ENCODE peak calls at places on chromosomes 16 and 17, in ten cellular contexts. One of them, this sample, is unnamed.

GRCh38 chr17:77331161-77331864 is 190.5 kb downstream of the SEC14L1 start:
- DNase-seq in upper lobe of right lung: peak; percentile 95
- DNase-seq in lung: peak; percentile 94
- DNase-seq in OCI-LY7: peak; percentile 98
- DNase-seq in heart right ventricle: peak; percentile 94
- DNase-seq in tibial nerve: peak; percentile 98
- DNase-seq in thyroid gland: peak; percentile 93
- DNase-seq in transverse colon: peak; percentile 95
- DNase-seq in fibroblast of pulmonary artery: peak; percentile 90
- DNase-seq in IMR-90: peak; percentile 87
- DNase-seq in this sample: peak; percentile 93

GRCh38 chr17:67376509-67376891 is 581 bp upstream of the PITPNC1 start:
- DNase-seq in OCI-LY7: peak; percentile 47
- DNase-seq in tibial nerve: peak; percentile 26
- DNase-seq in IMR-90: peak; percentile 59
- DNase-seq in transverse colon: peak; percentile 21
- DNase-seq in lung: no peak
- DNase-seq in upper lobe of right lung: no peak
- DNase-seq in thyroid gland: peak; percentile 10
- DNase-seq in fibroblast of pulmonary artery: no peak
- DNase-seq in heart right ventricle: no peak
- DNase-seq in this sample: no peak

GRCh38 chr16:10616744-10617640 is 36.6 kb upstream of the EMP2 start:
- DNase-seq in fibroblast of pulmonary artery: peak; percentile 28
- DNase-seq in heart right ventricle: peak; percentile 79
- DNase-seq in lung: peak; percentile 87
- DNase-seq in OCI-LY7: no peak
- DNase-seq in transverse colon: peak; percentile 82
- DNase-seq in IMR-90: peak; percentile 29
- DNase-seq in upper lobe of right lung: peak; percentile 89
- DNase-seq in thyroid gland: peak; percentile 62
- DNase-seq in tibial nerve: peak; percentile 27
- DNase-seq in this sample: no peak

GRCh38 chr16:86214326-86215232 is 295.7 kb upstream of the FOXF1 start:
- DNase-seq in thyroid gland: peak; percentile 11
- DNase-seq in heart right ventricle: peak; percentile 24
- DNase-seq in upper lobe of right lung: peak; percentile 56
- DNase-seq in fibroblast of pulmonary artery: no peak
- DNase-seq in lung: no peak
- DNase-seq in IMR-90: peak; percentile 43
- DNase-seq in OCI-LY7: no peak
- DNase-seq in tibial nerve: no peak
- DNase-seq in transverse colon: no peak
- DNase-seq in this sample: no peak

GRCh38 chr17:44745301-44745700 is 13.5 kb upstream of the ADAM11 start:
- DNase-seq in upper lobe of right lung: no peak
- DNase-seq in thyroid gland: no peak
- DNase-seq in transverse colon: no peak
- DNase-seq in lung: no peak
- DNase-seq in IMR-90: no peak
- DNase-seq in tibial nerve: no peak
- DNase-seq in heart right ventricle: no peak
- DNase-seq in fibroblast of pulmonary artery: no peak
- DNase-seq in OCI-LY7: no peak
- DNase-seq in this sample: no peak

GRCh38 chr16:23504453-23505179 is 5.7 kb downstream of the GGA2 start:
- DNase-seq in thyroid gland: peak; percentile 44
- DNase-seq in OCI-LY7: peak; percentile 34
- DNase-seq in IMR-90: peak; percentile 94
- DNase-seq in lung: peak; percentile 66
- DNase-seq in upper lobe of right lung: peak; percentile 81
- DNase-seq in heart right ventricle: peak; percentile 16
- DNase-seq in transverse colon: peak; percentile 42
- DNase-seq in tibial nerve: peak; percentile 50
- DNase-seq in fibroblast of pulmonary artery: peak; percentile 82
- DNase-seq in this sample: no peak

GRCh38 chr16:15759070-15759469 is 97.8 kb downstream of the MYH11 start:
- DNase-seq in IMR-90: no peak
- DNase-seq in tibial nerve: no peak
- DNase-seq in heart right ventricle: no peak
- DNase-seq in lung: no peak
- DNase-seq in thyroid gland: no peak
- DNase-seq in OCI-LY7: no peak
- DNase-seq in fibroblast of pulmonary artery: no peak
- DNase-seq in upper lobe of right lung: no peak
- DNase-seq in transverse colon: no peak
- DNase-seq in this sample: no peak

GRCh38 chr16:87058728-87059250 is 258.4 kb downstream of the C16orf95 start:
- DNase-seq in upper lobe of right lung: no peak
- DNase-seq in transverse colon: no peak
- DNase-seq in lung: no peak
- DNase-seq in fibroblast of pulmonary artery: no peak
- DNase-seq in IMR-90: no peak
- DNase-seq in heart right ventricle: no peak
- DNase-seq in thyroid gland: no peak
- DNase-seq in OCI-LY7: no peak
- DNase-seq in tibial nerve: no peak
- DNase-seq in this sample: no peak

GRCh38 chr17:41002814-41003213 is 3.1 kb upstream of the KRTAP3-2 start:
- DNase-seq in upper lobe of right lung: no peak
- DNase-seq in fibroblast of pulmonary artery: no peak
- DNase-seq in IMR-90: peak; percentile 17
- DNase-seq in transverse colon: no peak
- DNase-seq in OCI-LY7: no peak
- DNase-seq in lung: no peak
- DNase-seq in tibial nerve: no peak
- DNase-seq in thyroid gland: no peak
- DNase-seq in heart right ventricle: no peak
- DNase-seq in this sample: no peak

GRCh38 chr17:31654936-31655335 is 204.1 kb downstream of the COPRS start:
- DNase-seq in OCI-LY7: no peak
- DNase-seq in fibroblast of pulmonary artery: no peak
- DNase-seq in upper lobe of right lung: no peak
- DNase-seq in lung: no peak
- DNase-seq in heart right ventricle: no peak
- DNase-seq in tibial nerve: no peak
- DNase-seq in transverse colon: no peak
- DNase-seq in IMR-90: peak; percentile 12
- DNase-seq in thyroid gland: no peak
- DNase-seq in this sample: no peak

GRCh38 chr17:82668631-82669099 is 20.4 kb upstream of the WDR45B start:
- DNase-seq in OCI-LY7: peak; percentile 73
- DNase-seq in thyroid gland: peak; percentile 72
- DNase-seq in fibroblast of pulmonary artery: peak; percentile 25
- DNase-seq in transverse colon: peak; percentile 79
- DNase-seq in tibial nerve: no peak
- DNase-seq in IMR-90: peak; percentile 44
- DNase-seq in lung: peak; percentile 65
- DNase-seq in upper lobe of right lung: peak; percentile 89
- DNase-seq in heart right ventricle: peak; percentile 54
- DNase-seq in this sample: no peak
- TF ChIP-seq CTCF in OCI-LY7: peak; percentile 80
- TF ChIP-seq CTCF in thyroid gland: peak; percentile 59
- TF ChIP-seq CTCF in fibroblast of pulmonary artery: peak; percentile 24
- TF ChIP-seq CTCF in transverse colon: peak; percentile 75
- TF ChIP-seq CTCF in tibial nerve: peak; percentile 73
- TF ChIP-seq CTCF in IMR-90: peak; percentile 52
- TF ChIP-seq CTCF in lung: peak; percentile 35
- TF ChIP-seq CTCF in upper lobe of right lung: peak; percentile 64
- TF ChIP-seq CTCF in heart right ventricle: peak; percentile 31
- TF ChIP-seq CTCF in this sample: peak; percentile 78

GRCh38 chr17:2391597-2392251 is 9.1 kb downstream of the MNT start:
- DNase-seq in thyroid gland: no peak
- DNase-seq in upper lobe of right lung: no peak
- DNase-seq in OCI-LY7: peak; percentile 27
- DNase-seq in heart right ventricle: no peak
- DNase-seq in lung: no peak
- DNase-seq in fibroblast of pulmonary artery: no peak
- DNase-seq in tibial nerve: no peak
- DNase-seq in IMR-90: no peak
- DNase-seq in transverse colon: no peak
- DNase-seq in this sample: no peak

GRCh38 chr17:2390199-2390880 is 10.5 kb downstream of the MNT start:
- DNase-seq in upper lobe of right lung: no peak
- DNase-seq in lung: no peak
- DNase-seq in fibroblast of pulmonary artery: no peak
- DNase-seq in transverse colon: no peak
- DNase-seq in tibial nerve: no peak
- DNase-seq in heart right ventricle: peak; percentile 60
- DNase-seq in thyroid gland: no peak
- DNase-seq in IMR-90: no peak
- DNase-seq in OCI-LY7: no peak
- DNase-seq in this sample: no peak

GRCh38 chr17:2393184-2393953 is 7.5 kb downstream of the MNT start:
- DNase-seq in OCI-LY7: peak; percentile 94
- DNase-seq in heart right ventricle: peak; percentile 87
- DNase-seq in lung: peak; percentile 87
- DNase-seq in fibroblast of pulmonary artery: peak; percentile 85
- DNase-seq in IMR-90: peak; percentile 78
- DNase-seq in tibial nerve: peak; percentile 78
- DNase-seq in thyroid gland: peak; percentile 90
- DNase-seq in upper lobe of right lung: peak; percentile 96
- DNase-seq in transverse colon: peak; percentile 94
- DNase-seq in this sample: peak; percentile 89

GRCh38 chr17:2393954-2394749 is 6.7 kb downstream of the MNT start:
- DNase-seq in heart right ventricle: no peak
- DNase-seq in thyroid gland: peak; percentile 14
- DNase-seq in tibial nerve: no peak
- DNase-seq in lung: no peak
- DNase-seq in IMR-90: no peak
- DNase-seq in transverse colon: peak; percentile 44
- DNase-seq in OCI-LY7: no peak
- DNase-seq in fibroblast of pulmonary artery: no peak
- DNase-seq in upper lobe of right lung: peak; percentile 70
- DNase-seq in this sample: no peak

DNA sequence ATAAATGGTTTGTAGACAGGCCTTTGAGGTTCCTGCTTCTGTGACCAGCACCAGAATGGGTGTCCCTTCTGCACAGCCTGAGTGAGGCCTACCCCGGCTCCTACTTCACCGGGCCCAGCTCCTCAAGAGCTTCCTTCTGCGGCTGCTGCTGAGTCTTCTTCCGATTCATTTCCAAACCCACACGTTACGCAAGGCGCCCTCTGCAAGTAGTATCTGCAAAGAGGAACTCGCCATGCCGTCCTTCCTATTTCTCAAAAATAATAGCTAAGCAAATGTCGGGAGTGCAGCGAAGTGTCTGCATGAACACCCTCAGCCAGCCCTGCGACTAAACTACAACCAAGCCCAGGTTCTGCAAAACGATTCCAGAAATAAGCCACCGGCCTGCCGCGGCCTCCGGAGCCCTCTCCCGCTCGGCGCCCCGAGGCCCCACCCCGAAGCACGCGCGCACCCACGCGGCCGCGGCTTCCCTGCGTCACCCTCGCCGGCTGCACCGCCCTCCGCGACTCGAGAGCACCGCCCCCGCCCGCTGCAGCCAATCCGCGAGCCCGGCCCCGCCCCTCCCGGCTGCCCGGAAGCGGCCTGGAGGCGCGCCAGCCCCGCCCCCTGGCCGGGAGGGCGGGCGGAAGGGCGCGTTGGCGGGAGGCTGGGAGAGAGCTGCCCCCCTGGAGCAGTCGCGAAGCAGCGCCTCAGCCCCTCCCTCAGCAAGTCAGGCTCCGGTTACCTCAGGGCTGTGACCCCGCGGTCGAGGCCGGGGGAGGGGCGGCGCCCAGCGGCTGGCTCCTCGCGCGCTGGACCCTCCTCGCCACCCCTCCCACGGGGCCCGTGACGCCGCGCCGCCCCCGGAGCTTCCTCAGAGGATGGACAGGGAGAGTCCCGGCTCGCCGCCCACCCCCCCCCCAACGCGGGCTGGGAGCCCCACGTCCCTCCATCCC is 8.3 kb downstream of the MNT start:
- DNase-seq in thyroid gland: peak; percentile 95
- DNase-seq in fibroblast of pulmonary artery: peak; percentile 96
- DNase-seq in lung: peak; percentile 92
- DNase-seq in tibial nerve: peak; percentile 92
- DNase-seq in OCI-LY7: peak; percentile 97
- DNase-seq in IMR-90: peak; percentile 94
- DNase-seq in transverse colon: peak; percentile 97
- DNase-seq in heart right ventricle: peak; percentile 96
- DNase-seq in upper lobe of right lung: peak; percentile 99
- DNase-seq in this sample: peak; percentile 98
- TF ChIP-seq CTCF in thyroid gland: no peak
- TF ChIP-seq CTCF in fibroblast of pulmonary artery: no peak
- TF ChIP-seq CTCF in lung: no peak
- TF ChIP-seq CTCF in tibial nerve: peak; percentile 10
- TF ChIP-seq CTCF in OCI-LY7: no peak
- TF ChIP-seq CTCF in IMR-90: no peak
- TF ChIP-seq CTCF in transverse colon: no peak
- TF ChIP-seq CTCF in heart right ventricle: no peak
- TF ChIP-seq CTCF in upper lobe of right lung: no peak
- TF ChIP-seq CTCF in this sample: no peak

GRCh38 chr17:74814453-74814852 is 38.3 kb upstream of the NAT9 start:
- DNase-seq in heart right ventricle: no peak
- DNase-seq in IMR-90: no peak
- DNase-seq in tibial nerve: no peak
- DNase-seq in fibroblast of pulmonary artery: no peak
- DNase-seq in lung: no peak
- DNase-seq in upper lobe of right lung: no peak
- DNase-seq in thyroid gland: no peak
- DNase-seq in transverse colon: no peak
- DNase-seq in OCI-LY7: peak; percentile 9
- DNase-seq in this sample: no peak
- TF ChIP-seq CTCF in heart right ventricle: no peak
- TF ChIP-seq CTCF in IMR-90: peak; percentile 3
- TF ChIP-seq CTCF in tibial nerve: no peak
- TF ChIP-seq CTCF in fibroblast of pulmonary artery: no peak
- TF ChIP-seq CTCF in lung: no peak
- TF ChIP-seq CTCF in upper lobe of right lung: no peak
- TF ChIP-seq CTCF in thyroid gland: no peak
- TF ChIP-seq CTCF in transverse colon: no peak
- TF ChIP-seq CTCF in OCI-LY7: peak; percentile 30
- TF ChIP-seq CTCF in this sample: no peak

GRCh38 chr17:81037783-81038733 is 3.1 kb downstream of the BAIAP2 start:
- DNase-seq in transverse colon: no peak
- DNase-seq in heart right ventricle: no peak
- DNase-seq in thyroid gland: peak; percentile 84
- DNase-seq in tibial nerve: no peak
- DNase-seq in lung: peak; percentile 64
- DNase-seq in OCI-LY7: no peak
- DNase-seq in fibroblast of pulmonary artery: no peak
- DNase-seq in upper lobe of right lung: no peak
- DNase-seq in IMR-90: no peak
- DNase-seq in this sample: no peak
- TF ChIP-seq CTCF in transverse colon: no peak
- TF ChIP-seq CTCF in heart right ventricle: no peak
- TF ChIP-seq CTCF in thyroid gland: no peak
- TF ChIP-seq CTCF in tibial nerve: no peak
- TF ChIP-seq CTCF in lung: no peak
- TF ChIP-seq CTCF in OCI-LY7: no peak
- TF ChIP-seq CTCF in fibroblast of pulmonary artery: no peak
- TF ChIP-seq CTCF in upper lobe of right lung: no peak
- TF ChIP-seq CTCF in IMR-90: no peak
- TF ChIP-seq CTCF in this sample: peak; percentile 16

DNA sequence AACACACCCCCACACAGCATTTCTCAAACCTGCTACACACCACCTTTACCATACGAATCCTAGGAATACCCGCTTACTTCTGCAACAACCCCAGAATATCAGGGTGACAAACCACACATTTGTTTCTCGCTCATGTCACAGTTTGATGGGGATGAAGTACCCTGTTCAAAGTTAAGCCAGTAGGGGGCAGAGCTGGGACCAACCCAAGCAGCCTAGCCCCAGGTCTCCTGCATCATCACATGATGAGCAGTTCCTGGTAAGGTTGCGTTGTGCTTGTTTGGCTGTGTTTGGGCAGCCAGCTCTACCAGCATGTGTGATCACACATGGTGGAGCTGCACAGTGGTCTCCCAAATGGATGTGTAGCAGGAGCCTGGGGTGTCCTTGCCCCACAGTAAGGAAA is 103.6 kb upstream of the C16orf82 start:
- DNase-seq in upper lobe of right lung: no peak
- DNase-seq in tibial nerve: no peak
- DNase-seq in OCI-LY7: peak; percentile 17
- DNase-seq in thyroid gland: no peak
- DNase-seq in transverse colon: peak; percentile 10
- DNase-seq in IMR-90: peak; percentile 36
- DNase-seq in fibroblast of pulmonary artery: peak; percentile 14
- DNase-seq in heart right ventricle: no peak
- DNase-seq in lung: no peak
- DNase-seq in this sample: no peak
- TF ChIP-seq CTCF in upper lobe of right lung: peak; percentile 7
- TF ChIP-seq CTCF in tibial nerve: no peak
- TF ChIP-seq CTCF in OCI-LY7: peak; percentile 62
- TF ChIP-seq CTCF in thyroid gland: no peak
- TF ChIP-seq CTCF in transverse colon: peak; percentile 12
- TF ChIP-seq CTCF in IMR-90: peak; percentile 43
- TF ChIP-seq CTCF in fibroblast of pulmonary artery: peak; percentile 20
- TF ChIP-seq CTCF in heart right ventricle: no peak
- TF ChIP-seq CTCF in lung: no peak
- TF ChIP-seq CTCF in this sample: peak; percentile 60

This sample was measured in type B pancreatic cell.